ENCODE peak calls at places on chromosomes 11 and 22, in four cellular contexts. E is occipital lobe; Q is naive thymus-derived CD4-positive, alpha-beta T cell; W is H4. R is an unnamed sample.

GRCh38 chr22:41249442-41249841 is 8.7 kb upstream of the CHADL start:
- DNase-seq in Q (no peak), E (no peak), W (no peak), R (no peak)

GRCh38 chr11:125429174-125429707 is 66.8 kb downstream of the FEZ1 start:
- DNase-seq in E (peak), W (peak), Q (peak), R (peak)

GRCh38 chr11:44952082-44952481 is 1.4 kb upstream of the TP53I11 start:
- DNase-seq in E (no peak), W (no peak), Q (no peak), R (no peak)

GRCh38 chr11:119320593-119321524 is 3.9 kb upstream of the MCAM start:
- DNase-seq in Q (peak), W (no peak), E (no peak), R (no peak)

GRCh38 chr22:28500005-28500404 is 179.6 kb downstream of the TTC28 start:
- DNase-seq in W (no peak), Q (no peak), E (no peak), R (no peak)

GRCh38 chr22:46469701-46470100 is 67.7 kb downstream of the CELSR1 start:
- DNase-seq in W (no peak), E (no peak), Q (no peak), R (no peak)

GRCh38 chr11:383431-383830 is 10.6 kb upstream of the PKP3 start:
- DNase-seq in Q (no peak), E (no peak), W (no peak), R (no peak)

GRCh38 chr11:62805991-62806441 is 776 bp upstream of the NXF1 start:
- DNase-seq in Q (no peak), E (no peak), W (no peak), R (no peak)

GRCh38 chr11:109512680-109513079 is 90.7 kb downstream of the C11orf87 start:
- DNase-seq in E (no peak), Q (no peak), W (no peak), R (no peak)

GRCh38 chr11:134170909-134171281 is 52.9 kb downstream of the NCAPD3 start:
- DNase-seq in Q (no peak), E (no peak), W (no peak), R (no peak)

GRCh38 chr11:72570893-72571741 is 103.1 kb downstream of the PDE2A start:
- DNase-seq in E (no peak), Q (no peak), W (no peak), R (no peak)

GRCh38 chr11:108536783-108537182 is 38.6 kb upstream of the POGLUT3 start:
- DNase-seq in W (no peak), E (no peak), Q (no peak), R (no peak)

GRCh38 chr11:82924522-82925224 is 23.1 kb downstream of the DDIAS start:
- DNase-seq in W (no peak), E (no peak), Q (no peak), R (no peak)

GRCh38 chr22:39306456-39307361 is 12.7 kb downstream of the RPL3 start:
- DNase-seq in W (no peak), E (no peak), Q (peak), R (peak)

GRCh38 chr11:17734418-17734911 is at the start of gene KCNC1:
- DNase-seq in W (no peak), E (peak), Q (no peak), R (peak)

GRCh38 chr11:57546869-57547518 is 9.6 kb downstream of the SMTNL1 start:
- DNase-seq in E (no peak), W (no peak), Q (no peak), R (no peak)

GRCh38 chr11:46338988-46339666 is 8.1 kb upstream of the DGKZ start:
- DNase-seq in E (no peak), W (no peak), Q (no peak), R (no peak)

GRCh38 chr11:120696597-120696996 is 185.0 kb downstream of the GRIK4 start:
- DNase-seq in E (no peak), W (no peak), Q (no peak), R (no peak)

GRCh38 chr11:76371170-76371569 is 9.8 kb downstream of the THAP12 start:
- DNase-seq in W (peak), Q (no peak), E (no peak), R (no peak)

GRCh38 chr11:119356349-119357031 is 10.0 kb upstream of the MFRP start:
- DNase-seq in Q (peak), W (peak), E (peak), R (peak)

GRCh38 chr11:112310867-112311266 is 50.2 kb upstream of the PLET1 start:
- DNase-seq in E (no peak), W (no peak), Q (no peak), R (no peak)

GRCh38 chr11:32905028-32905667 is 12.5 kb downstream of the QSER1 start:
- DNase-seq in E (no peak), Q (no peak), W (no peak), R (no peak)

GRCh38 chr22:30408388-30409101 is 11.7 kb downstream of the SEC14L2 start:
- DNase-seq in E (no peak), Q (no peak), W (peak), R (no peak)

GRCh38 chr22:39502109-39502788 is at the start of gene MIEF1:
- DNase-seq in W (peak), Q (peak), E (peak), R (peak)

GRCh38 chr22:39527481-39527961 is 5.0 kb downstream of the RPS19BP1 start:
- DNase-seq in W (no peak), E (no peak), Q (no peak), R (no peak)

GRCh38 chr11:45409587-45409986 is 123.4 kb upstream of the SYT13 start:
- DNase-seq in W (no peak), E (no peak), Q (no peak), R (no peak)

GRCh38 chr22:21701384-21701971 is 34.1 kb downstream of the YPEL1 start:
- DNase-seq in Q (no peak), W (no peak), E (no peak), R (no peak)

GRCh38 chr11:10401696-10402392 is 53.2 kb upstream of the AMPD3 start:
- DNase-seq in Q (no peak), W (no peak), E (no peak), R (no peak)

GRCh38 chr22:37485714-37486223 is 415 bp downstream of the MFNG start:
- DNase-seq in E (no peak), Q (peak), W (no peak), R (no peak)

GRCh38 chr22:26648011-26648497 is 9.3 kb upstream of the MIAT start:
- DNase-seq in Q (peak), W (no peak), E (peak), R (no peak)

GRCh38 chr22:16968218-16968595 is 39.8 kb downstream of the GAB4 start:
- DNase-seq in Q (no peak), W (no peak), E (no peak), R (no peak)

GRCh38 chr11:69400769-69401590 is 80.5 kb upstream of the LINC01488 start:
- DNase-seq in Q (no peak), W (no peak), E (no peak), R (no peak)

GRCh38 chr11:114846040-114846791 is 167.9 kb downstream of the NXPE2 start:
- DNase-seq in Q (no peak), W (peak), E (peak), R (peak)

GRCh38 chr22:18034076-18034475 is 9.7 kb upstream of the MICAL3 start:
- DNase-seq in W (no peak), E (no peak), Q (no peak), R (no peak)

GRCh38 chr11:61837411-61838005 is 9.4 kb downstream of the FADS2 start:
- DNase-seq in Q (no peak), W (no peak), E (no peak), R (no peak)

GRCh38 chr11:116071241-116071640 is 567.0 kb upstream of the CADM1 start:
- DNase-seq in W (no peak), Q (no peak), E (no peak), R (no peak)

GRCh38 chr11:12724301-12725046 is 50.3 kb downstream of the TEAD1 start:
- DNase-seq in Q (no peak), W (peak), E (no peak), R (peak)

GRCh38 chr22:49373801-49374226 is 453.9 kb downstream of the BRD1 start:
- DNase-seq in W (no peak), Q (no peak), E (no peak), R (no peak)

GRCh38 chr22:33969052-33969451 is 48.8 kb upstream of the LARGE1 start:
- DNase-seq in W (peak), E (no peak), Q (no peak), R (no peak)

R was measured in Ammon's horn.